ENCODE peak calls at places on chromosomes 12 and 14, in five cellular contexts. O is H9, X is psoas muscle, Y is lower lobe of right lung, V is mammary epithelial cell. F is an unnamed sample. For H3K4me1 and H3K27me3, the result is how much of the 10 kb centered on the place peaks cover.

GRCh38 chr12:88305491-88305890 is 163.4 kb downstream of the TMTC3 start:
- DNase-seq in Y (no peak), O (no peak), X (no peak), V (peak), F (no peak)

GRCh38 chr14:45238988-45239387 is 14.0 kb downstream of the MIS18BP1 start:
- DNase-seq in Y (no peak), X (no peak), O (no peak), V (no peak), F (no peak)

GRCh38 chr14:58104808-58105207 is 47.2 kb downstream of the ARMH4 start:
- DNase-seq in O (no peak), V (peak), X (no peak), Y (no peak), F (no peak)

GRCh38 chr14:105300542-105301102 is at the start of gene BRF1:
- DNase-seq in V (peak), Y (peak), X (peak), O (peak), F (peak)

GRCh38 chr14:95273041-95273978 is 46.4 kb downstream of the CLMN start:
- DNase-seq in X (no peak), Y (no peak), V (no peak), O (no peak), F (no peak)

GRCh38 chr12:131093971-131094830 is 140.5 kb downstream of the ADGRD1 start:
- DNase-seq in O (peak), V (no peak), Y (peak), X (peak), F (no peak)

GRCh38 chr14:84458881-84459280 is 1071.1 kb upstream of the FLRT2 start:
- DNase-seq in X (no peak), Y (no peak), V (no peak), O (no peak), F (no peak)

GRCh38 chr14:35878272-35879140 is 52.4 kb downstream of the BRMS1L start:
- DNase-seq in X (no peak), V (peak), Y (no peak), O (no peak), F (no peak)

GRCh38 chr14:65015391-65015790 is 28.7 kb downstream of the FNTB start:
- DNase-seq in X (no peak), V (no peak), Y (no peak), O (no peak), F (no peak)

GRCh38 chr12:88833641-88834116 is 253.4 kb upstream of the KITLG start:
- DNase-seq in Y (no peak), X (no peak), O (no peak), V (peak), F (no peak)

GRCh38 chr14:25537846-25538455 is 488.0 kb upstream of the STXBP6 start:
- DNase-seq in O (peak), Y (no peak), X (no peak), V (no peak), F (no peak)

GRCh38 chr12:96434107-96434506 is 33.9 kb upstream of the CDK17 start:
- DNase-seq in X (no peak), V (no peak), O (no peak), Y (no peak), F (peak)

GRCh38 chr14:22382955-22383354 is 206.1 kb downstream of the DAD1 start:
- DNase-seq in V (no peak), O (no peak), X (no peak), Y (no peak), F (no peak)

GRCh38 chr14:101505216-101505970 is 55.9 kb upstream of the DIO3 start:
- DNase-seq in X (peak), O (peak), V (no peak), Y (peak), F (no peak)

DNA sequence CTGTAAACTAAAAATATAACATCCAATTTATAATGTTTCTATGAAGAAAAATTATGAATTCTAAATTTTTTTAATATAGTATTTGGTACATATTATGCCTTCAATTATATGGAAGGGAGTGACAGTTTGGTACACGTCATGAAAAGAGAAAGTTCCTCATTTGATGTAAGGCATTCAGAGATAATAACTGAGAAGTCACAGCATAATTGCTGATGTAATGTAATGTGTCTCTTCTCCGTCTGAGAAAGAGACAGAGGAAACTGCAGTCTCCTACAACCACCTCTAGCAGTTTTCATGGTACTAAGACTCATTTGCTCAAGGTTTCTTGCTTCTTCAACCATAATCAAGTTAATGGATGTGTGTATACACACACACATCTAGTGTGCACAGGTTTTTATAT is 2.3 kb upstream of the CD69 start:
- DNase-seq in Y (no peak), V (no peak), X (no peak), O (no peak), F (no peak)
- H3K4me1 ChIP-seq in Y (under half), V (under half), X (under half), O (under half), F (under half)

GRCh38 chr12:52836042-52836466 is 1.9 kb upstream of the KRT79 start:
- DNase-seq in O (peak), Y (peak), V (peak), X (no peak), F (no peak)

GRCh38 chr12:52835271-52836041 is 1.3 kb upstream of the KRT79 start:
- DNase-seq in Y (no peak), O (peak), V (no peak), X (no peak), F (no peak)

GRCh38 chr12:52837341-52837741 is 3.2 kb upstream of the KRT79 start:
- DNase-seq in X (no peak), O (peak), V (peak), Y (no peak), F (no peak)

GRCh38 chr12:52837781-52838736 is 3.9 kb upstream of the KRT79 start:
- DNase-seq in O (peak), Y (no peak), X (no peak), V (no peak), F (no peak)

DNA sequence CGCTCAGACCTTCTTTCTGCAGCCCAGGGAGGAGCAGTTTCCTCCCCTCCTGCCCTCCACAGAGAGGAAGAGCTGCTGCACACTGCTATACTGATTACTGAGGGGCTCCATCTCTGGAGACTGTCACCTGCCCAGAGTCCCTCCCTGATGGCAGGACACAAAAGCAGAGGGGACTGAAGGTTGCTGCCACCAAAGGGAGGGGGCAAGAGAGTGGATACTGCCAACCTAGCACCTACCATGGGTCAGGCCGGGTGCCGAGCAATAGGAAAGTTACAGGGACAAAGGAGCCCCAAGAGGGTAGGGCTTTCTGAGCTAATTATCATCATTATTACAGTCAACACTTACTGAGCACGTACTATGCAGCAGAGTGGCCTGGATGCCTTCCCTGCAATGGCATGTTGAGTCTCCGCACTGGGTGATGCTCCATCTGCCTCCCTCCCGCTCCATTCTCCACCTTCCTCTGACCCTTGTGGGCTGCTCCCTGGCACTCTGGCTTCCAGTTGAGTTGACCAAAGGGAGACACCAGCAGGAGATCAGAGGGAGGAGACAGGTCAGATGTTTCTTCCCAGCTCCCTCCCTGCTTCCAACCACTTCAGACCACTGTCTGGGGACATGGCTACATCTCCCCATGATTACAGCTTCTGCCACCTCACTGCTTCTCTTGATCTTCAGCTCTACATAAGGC is 2.5 kb upstream of the KRT79 start:
- DNase-seq in V (no peak), Y (no peak), O (peak), X (no peak), F (no peak)
- H3K27me3 ChIP-seq in V (under half), Y (under half), O (under half), X (under half), F (under half)

GRCh38 chr12:24482044-24482443 is 466.9 kb downstream of the BCAT1 start:
- DNase-seq in V (no peak), Y (no peak), O (no peak), X (no peak), F (no peak)
- H3K4me1 ChIP-seq in V (under half), Y (under half), O (under half), X (under half), F (under half)

DNA sequence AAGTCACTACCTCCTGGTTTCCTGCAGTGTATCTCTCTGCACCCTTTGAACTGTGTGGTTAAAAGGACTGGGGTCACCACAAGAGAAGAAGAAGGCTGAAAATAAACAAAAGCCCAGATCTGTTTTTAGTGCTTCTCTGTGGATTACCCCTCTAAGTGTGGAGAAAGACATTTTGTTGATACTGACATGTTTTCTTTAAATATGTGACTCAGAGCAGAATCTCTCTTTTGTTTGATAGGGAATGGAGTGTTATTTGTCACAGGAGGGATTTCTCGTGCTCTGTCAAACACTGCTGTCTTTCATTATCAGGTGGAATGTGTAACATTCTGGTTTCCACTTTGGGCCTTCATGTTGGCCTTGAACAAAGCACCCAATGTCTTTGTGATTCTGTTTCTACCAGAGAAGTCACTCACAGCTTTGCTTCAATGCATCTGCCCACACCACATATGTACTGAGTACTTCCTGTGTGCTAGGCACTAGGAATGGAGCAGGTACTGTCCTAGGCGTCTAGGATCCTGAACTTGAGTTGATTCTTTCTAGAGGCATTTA is 82.1 kb downstream of the PLXNC1 start:
- DNase-seq in O (no peak), V (no peak), Y (no peak), X (no peak), F (no peak)
- H3K27me3 ChIP-seq in O (under half), V (under half), Y (under half), X (under half), F (under half)

F was measured in CD4-positive, CD25-positive, alpha-beta regulatory T cell.